ENCODE peak calls at places on chromosomes 6 and 20, in eight cellular contexts. One of them, this sample, is unnamed.

GRCh38 chr6:90401933-90402830 is 105.5 kb upstream of the BACH2 start:
- DNase-seq in CD4-positive, alpha-beta T cell: no peak
- DNase-seq in tibial artery: no peak
- DNase-seq in neural crest cell: no peak
- DNase-seq in cardiac muscle cell: no peak
- DNase-seq in GM20000: no peak
- DNase-seq in Peyer's patch: no peak
- DNase-seq in progenitor cell of endocrine pancreas: no peak
- DNase-seq in this sample: no peak

GRCh38 chr6:12882761-12883290 is 166.3 kb downstream of the PHACTR1 start:
- DNase-seq in progenitor cell of endocrine pancreas: no peak
- DNase-seq in GM20000: no peak
- DNase-seq in neural crest cell: no peak
- DNase-seq in cardiac muscle cell: no peak
- DNase-seq in Peyer's patch: no peak
- DNase-seq in CD4-positive, alpha-beta T cell: no peak
- DNase-seq in tibial artery: no peak
- DNase-seq in this sample: no peak

GRCh38 chr6:141532211-141532610 is 600.5 kb upstream of the GJE1 start:
- DNase-seq in progenitor cell of endocrine pancreas: no peak
- DNase-seq in tibial artery: no peak
- DNase-seq in neural crest cell: no peak
- DNase-seq in GM20000: no peak
- DNase-seq in Peyer's patch: no peak
- DNase-seq in CD4-positive, alpha-beta T cell: no peak
- DNase-seq in cardiac muscle cell: no peak
- DNase-seq in this sample: no peak

GRCh38 chr6:43089874-43090556 is 13.9 kb downstream of the PTK7 start:
- DNase-seq in progenitor cell of endocrine pancreas: no peak
- DNase-seq in tibial artery: no peak
- DNase-seq in Peyer's patch: no peak
- DNase-seq in GM20000: no peak
- DNase-seq in CD4-positive, alpha-beta T cell: no peak
- DNase-seq in neural crest cell: no peak
- DNase-seq in cardiac muscle cell: no peak
- DNase-seq in this sample: no peak

GRCh38 chr6:56334937-56335336 is 87.6 kb upstream of the COL21A1 start:
- DNase-seq in cardiac muscle cell: no peak
- DNase-seq in neural crest cell: no peak
- DNase-seq in CD4-positive, alpha-beta T cell: no peak
- DNase-seq in tibial artery: no peak
- DNase-seq in Peyer's patch: no peak
- DNase-seq in progenitor cell of endocrine pancreas: no peak
- DNase-seq in GM20000: no peak
- DNase-seq in this sample: no peak

GRCh38 chr20:43825635-43826034 is 89.0 kb upstream of the TOX2 start:
- DNase-seq in Peyer's patch: peak; percentile 44
- DNase-seq in cardiac muscle cell: no peak
- DNase-seq in CD4-positive, alpha-beta T cell: no peak
- DNase-seq in neural crest cell: no peak
- DNase-seq in progenitor cell of endocrine pancreas: no peak
- DNase-seq in GM20000: peak; percentile 28
- DNase-seq in tibial artery: no peak
- DNase-seq in this sample: no peak

GRCh38 chr6:53734473-53735299 is 60.1 kb upstream of the LRRC1 start:
- DNase-seq in Peyer's patch: peak; percentile 44
- DNase-seq in GM20000: peak; percentile 11
- DNase-seq in cardiac muscle cell: peak; percentile 75
- DNase-seq in tibial artery: no peak
- DNase-seq in neural crest cell: peak; percentile 11
- DNase-seq in CD4-positive, alpha-beta T cell: no peak
- DNase-seq in progenitor cell of endocrine pancreas: no peak
- DNase-seq in this sample: no peak

GRCh38 chr6:154962751-154963150 is 32.4 kb upstream of the TIAM2 start:
- DNase-seq in CD4-positive, alpha-beta T cell: no peak
- DNase-seq in neural crest cell: no peak
- DNase-seq in progenitor cell of endocrine pancreas: no peak
- DNase-seq in Peyer's patch: no peak
- DNase-seq in tibial artery: peak; percentile 22
- DNase-seq in cardiac muscle cell: no peak
- DNase-seq in GM20000: no peak
- DNase-seq in this sample: no peak

GRCh38 chr6:79586548-79586947 is 44.6 kb upstream of the SH3BGRL2 start:
- DNase-seq in tibial artery: no peak
- DNase-seq in Peyer's patch: no peak
- DNase-seq in progenitor cell of endocrine pancreas: no peak
- DNase-seq in GM20000: no peak
- DNase-seq in CD4-positive, alpha-beta T cell: no peak
- DNase-seq in cardiac muscle cell: peak; percentile 20
- DNase-seq in neural crest cell: no peak
- DNase-seq in this sample: no peak

GRCh38 chr6:119533603-119534279 is 184.2 kb upstream of the MAN1A1 start:
- DNase-seq in progenitor cell of endocrine pancreas: no peak
- DNase-seq in neural crest cell: no peak
- DNase-seq in tibial artery: no peak
- DNase-seq in CD4-positive, alpha-beta T cell: no peak
- DNase-seq in GM20000: peak; percentile 32
- DNase-seq in Peyer's patch: no peak
- DNase-seq in cardiac muscle cell: no peak
- DNase-seq in this sample: no peak

GRCh38 chr6:111874030-111874425 is 776 bp upstream of the FYN start:
- DNase-seq in Peyer's patch: peak; percentile 76
- DNase-seq in GM20000: peak; percentile 36
- DNase-seq in progenitor cell of endocrine pancreas: no peak
- DNase-seq in CD4-positive, alpha-beta T cell: peak; percentile 70
- DNase-seq in cardiac muscle cell: no peak
- DNase-seq in tibial artery: peak; percentile 42
- DNase-seq in neural crest cell: no peak
- DNase-seq in this sample: no peak

GRCh38 chr6:15483060-15483459 is 179.8 kb downstream of the DTNBP1 start:
- DNase-seq in Peyer's patch: no peak
- DNase-seq in GM20000: no peak
- DNase-seq in progenitor cell of endocrine pancreas: no peak
- DNase-seq in neural crest cell: no peak
- DNase-seq in CD4-positive, alpha-beta T cell: no peak
- DNase-seq in tibial artery: no peak
- DNase-seq in cardiac muscle cell: no peak
- DNase-seq in this sample: no peak

GRCh38 chr6:15481414-15481813 is 181.4 kb downstream of the DTNBP1 start:
- DNase-seq in CD4-positive, alpha-beta T cell: no peak
- DNase-seq in neural crest cell: no peak
- DNase-seq in tibial artery: no peak
- DNase-seq in Peyer's patch: no peak
- DNase-seq in GM20000: no peak
- DNase-seq in progenitor cell of endocrine pancreas: no peak
- DNase-seq in cardiac muscle cell: no peak
- DNase-seq in this sample: no peak

GRCh38 chr6:15481892-15482291 is 180.9 kb downstream of the DTNBP1 start:
- DNase-seq in tibial artery: no peak
- DNase-seq in Peyer's patch: no peak
- DNase-seq in neural crest cell: no peak
- DNase-seq in CD4-positive, alpha-beta T cell: no peak
- DNase-seq in progenitor cell of endocrine pancreas: no peak
- DNase-seq in cardiac muscle cell: no peak
- DNase-seq in GM20000: no peak
- DNase-seq in this sample: no peak

GRCh38 chr6:15479761-15480160 is 183.1 kb downstream of the DTNBP1 start:
- DNase-seq in Peyer's patch: no peak
- DNase-seq in tibial artery: no peak
- DNase-seq in progenitor cell of endocrine pancreas: no peak
- DNase-seq in CD4-positive, alpha-beta T cell: no peak
- DNase-seq in cardiac muscle cell: no peak
- DNase-seq in neural crest cell: no peak
- DNase-seq in GM20000: no peak
- DNase-seq in this sample: no peak

DNA sequence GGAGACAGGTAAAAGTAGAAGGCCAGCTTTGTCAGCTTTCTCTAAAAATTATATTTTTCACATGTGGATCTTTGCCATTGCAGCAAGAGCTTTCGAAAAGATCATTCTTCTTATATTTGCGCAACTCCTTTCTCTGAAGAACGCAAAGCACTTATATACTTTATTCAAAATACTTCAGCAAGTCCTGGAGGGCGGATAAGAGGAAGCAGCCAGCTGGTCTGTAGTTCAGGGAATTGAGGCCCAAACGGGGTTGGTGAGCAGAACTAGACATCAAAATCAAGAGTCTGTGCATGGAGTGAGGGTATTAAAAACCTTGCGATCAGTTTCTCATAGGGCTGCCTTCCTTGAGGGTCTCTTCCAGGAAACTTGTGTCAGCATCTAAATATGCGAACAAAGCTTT is 182.3 kb downstream of the DTNBP1 start:
- DNase-seq in progenitor cell of endocrine pancreas: no peak
- DNase-seq in tibial artery: no peak
- DNase-seq in cardiac muscle cell: no peak
- DNase-seq in GM20000: no peak
- DNase-seq in Peyer's patch: no peak
- DNase-seq in CD4-positive, alpha-beta T cell: no peak
- DNase-seq in neural crest cell: no peak
- DNase-seq in this sample: no peak
- TF ChIP-seq CTCF in progenitor cell of endocrine pancreas: no peak
- TF ChIP-seq CTCF in tibial artery: no peak
- TF ChIP-seq CTCF in cardiac muscle cell: no peak
- TF ChIP-seq CTCF in GM20000: no peak
- TF ChIP-seq CTCF in Peyer's patch: no peak
- TF ChIP-seq CTCF in CD4-positive, alpha-beta T cell: no peak
- TF ChIP-seq CTCF in neural crest cell: no peak
- TF ChIP-seq CTCF in this sample: no peak

DNA sequence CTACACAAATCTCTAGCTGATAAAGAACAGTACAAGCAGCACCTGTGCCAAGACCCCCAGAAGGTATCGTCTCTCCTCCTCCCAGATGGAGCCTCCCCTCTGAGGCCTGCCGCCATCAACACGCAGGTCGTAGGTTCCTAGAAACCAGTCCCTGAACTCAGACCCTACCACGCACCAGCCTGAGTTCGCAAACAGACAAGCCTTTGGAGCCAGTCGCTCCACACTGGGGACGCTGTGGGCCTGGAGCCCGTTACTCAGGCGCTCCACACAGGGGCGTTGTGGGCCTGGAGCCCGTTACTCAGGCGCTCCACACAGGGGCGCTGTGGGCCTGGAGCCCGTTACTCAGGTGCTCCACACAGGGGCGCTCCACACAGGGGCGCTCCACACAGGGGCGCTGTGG is 263.3 kb downstream of the THBS2 start:
- DNase-seq in cardiac muscle cell: no peak
- DNase-seq in tibial artery: no peak
- DNase-seq in progenitor cell of endocrine pancreas: no peak
- DNase-seq in CD4-positive, alpha-beta T cell: no peak
- DNase-seq in GM20000: no peak
- DNase-seq in neural crest cell: no peak
- DNase-seq in Peyer's patch: no peak
- DNase-seq in this sample: no peak
- TF ChIP-seq CTCF in cardiac muscle cell: no peak
- TF ChIP-seq CTCF in tibial artery: no peak
- TF ChIP-seq CTCF in progenitor cell of endocrine pancreas: no peak
- TF ChIP-seq CTCF in CD4-positive, alpha-beta T cell: no peak
- TF ChIP-seq CTCF in GM20000: no peak
- TF ChIP-seq CTCF in neural crest cell: no peak
- TF ChIP-seq CTCF in Peyer's patch: no peak
- TF ChIP-seq CTCF in this sample: no peak

DNA sequence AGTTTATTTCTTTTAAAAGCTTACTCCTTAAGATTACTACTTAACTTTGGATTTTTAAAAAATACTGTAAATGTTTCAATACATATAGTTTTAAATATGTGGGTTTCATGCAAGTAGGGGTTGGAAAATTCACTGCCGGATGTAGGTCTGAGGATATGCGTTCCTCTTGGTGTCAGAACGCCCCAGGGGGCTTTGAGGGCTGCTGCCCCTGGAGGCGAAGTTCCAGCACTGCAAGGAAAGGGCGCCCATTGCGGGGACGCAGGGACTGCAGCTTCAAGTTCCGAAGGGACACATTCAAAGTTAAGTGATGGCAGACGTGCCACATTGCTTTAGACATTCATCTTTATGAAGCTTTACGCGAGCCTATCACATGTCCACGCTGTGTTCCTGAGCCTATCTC is 152.9 kb downstream of the SOD2 start:
- DNase-seq in neural crest cell: peak; percentile 25
- DNase-seq in cardiac muscle cell: no peak
- DNase-seq in GM20000: no peak
- DNase-seq in CD4-positive, alpha-beta T cell: no peak
- DNase-seq in Peyer's patch: no peak
- DNase-seq in tibial artery: no peak
- DNase-seq in progenitor cell of endocrine pancreas: peak; percentile 29
- DNase-seq in this sample: no peak
- TF ChIP-seq CTCF in neural crest cell: peak; percentile 46
- TF ChIP-seq CTCF in cardiac muscle cell: peak; percentile 31
- TF ChIP-seq CTCF in GM20000: no peak
- TF ChIP-seq CTCF in CD4-positive, alpha-beta T cell: no peak
- TF ChIP-seq CTCF in Peyer's patch: no peak
- TF ChIP-seq CTCF in tibial artery: no peak
- TF ChIP-seq CTCF in progenitor cell of endocrine pancreas: peak; percentile 61
- TF ChIP-seq CTCF in this sample: peak; percentile 15

GRCh38 chr20:53597085-53597482 is 3.4 kb upstream of the ZNF217 start:
- DNase-seq in cardiac muscle cell: no peak
- DNase-seq in neural crest cell: no peak
- DNase-seq in progenitor cell of endocrine pancreas: no peak
- DNase-seq in tibial artery: no peak
- DNase-seq in GM20000: no peak
- DNase-seq in CD4-positive, alpha-beta T cell: no peak
- DNase-seq in Peyer's patch: no peak
- DNase-seq in this sample: no peak
- TF ChIP-seq CTCF in cardiac muscle cell: no peak
- TF ChIP-seq CTCF in neural crest cell: no peak
- TF ChIP-seq CTCF in progenitor cell of endocrine pancreas: no peak
- TF ChIP-seq CTCF in tibial artery: no peak
- TF ChIP-seq CTCF in GM20000: no peak
- TF ChIP-seq CTCF in CD4-positive, alpha-beta T cell: no peak
- TF ChIP-seq CTCF in Peyer's patch: no peak
- TF ChIP-seq CTCF in this sample: no peak

GRCh38 chr6:34027939-34028441 is 117.9 kb downstream of the GRM4 start:
- DNase-seq in tibial artery: no peak
- DNase-seq in neural crest cell: no peak
- DNase-seq in cardiac muscle cell: no peak
- DNase-seq in GM20000: no peak
- DNase-seq in progenitor cell of endocrine pancreas: no peak
- DNase-seq in Peyer's patch: no peak
- DNase-seq in CD4-positive, alpha-beta T cell: no peak
- DNase-seq in this sample: no peak
- TF ChIP-seq CTCF in tibial artery: no peak
- TF ChIP-seq CTCF in neural crest cell: peak; percentile 4
- TF ChIP-seq CTCF in cardiac muscle cell: no peak
- TF ChIP-seq CTCF in GM20000: no peak
- TF ChIP-seq CTCF in progenitor cell of endocrine pancreas: no peak
- TF ChIP-seq CTCF in Peyer's patch: no peak
- TF ChIP-seq CTCF in CD4-positive, alpha-beta T cell: no peak
- TF ChIP-seq CTCF in this sample: no peak

This sample was measured in D721Med.